ENCODE peak calls at places on chromosomes 11 and 22, in seven cellular contexts. N is GM12878, D is H1, J is SK-N-SH, P is HepG2, R is HCT116, F is K562. O is an unnamed sample.

GRCh38 chr11:114818382-114818781 is 140.1 kb downstream of the NXPE2 start:
- DNase-seq in J (no peak), R (no peak), P (no peak), F (no peak), D (no peak), N (no peak), O (no peak)

GRCh38 chr22:19622061-19622441 is 92.3 kb upstream of the SEPTIN5 start:
- DNase-seq in F (no peak), D (no peak), R (no peak), P (no peak), N (peak), J (no peak), O (no peak)

GRCh38 chr11:46736615-46737014 is 17.6 kb downstream of the F2 start:
- DNase-seq in F (no peak), N (no peak), P (no peak), R (no peak), D (no peak), J (no peak), O (no peak)

GRCh38 chr11:61054927-61055562 is 47.2 kb upstream of the CD5 start:
- DNase-seq in F (no peak), J (no peak), N (no peak), D (no peak), P (no peak), R (no peak), O (no peak)

GRCh38 chr22:26648011-26648497 is 9.3 kb upstream of the MIAT start:
- DNase-seq in P (no peak), R (no peak), D (peak), F (no peak), J (peak), N (no peak), O (peak)

GRCh38 chr11:117816151-117816741 is 8.3 kb downstream of the FXYD2 start:
- DNase-seq in F (no peak), R (no peak), P (peak), J (peak), N (no peak), D (no peak), O (peak)

GRCh38 chr11:75663808-75664207 is 5.0 kb downstream of the MAP6 start:
- DNase-seq in R (no peak), N (no peak), D (no peak), F (no peak), J (no peak), P (no peak), O (peak)

GRCh38 chr11:116691779-116692178 is 81.0 kb downstream of the BUD13 start:
- DNase-seq in R (peak), J (peak), D (peak), N (no peak), F (peak), P (peak), O (no peak)

GRCh38 chr11:103652013-103652412 is 384.4 kb upstream of the DDI1 start:
- DNase-seq in N (no peak), J (no peak), R (no peak), D (no peak), F (no peak), P (no peak), O (no peak)

GRCh38 chr11:14320020-14320419 is 39.0 kb downstream of the RRAS2 start:
- DNase-seq in J (no peak), N (peak), R (no peak), F (no peak), P (no peak), D (no peak), O (no peak)

GRCh38 chr11:44003736-44004451 is 43.9 kb upstream of the ACCSL start:
- DNase-seq in N (no peak), R (no peak), D (peak), P (no peak), J (no peak), F (no peak), O (no peak)

GRCh38 chr11:14417975-14418374 is 59.0 kb upstream of the RRAS2 start:
- DNase-seq in P (no peak), D (no peak), J (no peak), F (no peak), R (no peak), N (no peak), O (no peak)

GRCh38 chr11:101323997-101324396 is 194.4 kb upstream of the PGR start:
- DNase-seq in F (no peak), P (no peak), D (no peak), N (no peak), R (no peak), J (no peak), O (no peak)

GRCh38 chr11:35845860-35846259 is 98.0 kb upstream of the LDLRAD3 start:
- DNase-seq in J (no peak), R (no peak), P (no peak), N (no peak), F (no peak), D (no peak), O (no peak)

GRCh38 chr22:38284042-38284402 is 11.2 kb upstream of the TMEM184B start:
- DNase-seq in N (no peak), P (peak), D (no peak), J (no peak), F (no peak), R (no peak), O (no peak)

GRCh38 chr11:117909611-117910382 is 19.4 kb downstream of the TMPRSS13 start:
- DNase-seq in R (no peak), N (no peak), D (no peak), F (peak), J (no peak), P (no peak), O (no peak)

GRCh38 chr22:43831561-43832392 is 19.7 kb upstream of the EFCAB6 start:
- DNase-seq in F (no peak), R (no peak), D (no peak), P (no peak), N (no peak), J (no peak), O (no peak)

GRCh38 chr11:72668645-72669347 is 5.4 kb downstream of the PDE2A start:
- DNase-seq in P (no peak), R (no peak), N (peak), D (no peak), F (no peak), J (no peak), O (no peak)

GRCh38 chr22:21632237-21632895 is at the start of gene CCDC116:
- DNase-seq in J (peak), P (peak), D (peak), N (no peak), R (no peak), F (peak), O (no peak)

GRCh38 chr11:112270551-112271180 is 10.0 kb upstream of the PLET1 start:
- DNase-seq in F (no peak), P (no peak), D (no peak), J (no peak), R (no peak), N (no peak), O (no peak)

GRCh38 chr11:116981216-116981887 is 116.9 kb downstream of the SIK3 start:
- DNase-seq in J (no peak), P (no peak), D (no peak), R (no peak), F (no peak), N (no peak), O (no peak)

GRCh38 chr11:131217313-131218297 is 152.8 kb upstream of the NTM start:
- DNase-seq in D (no peak), P (no peak), N (no peak), R (no peak), J (no peak), F (no peak), O (peak)

GRCh38 chr11:30107899-30108298 is 91.1 kb upstream of the KCNA4 start:
- DNase-seq in D (no peak), F (no peak), N (no peak), J (no peak), P (no peak), R (no peak), O (no peak)

GRCh38 chr11:106331163-106331562 is 253.7 kb downstream of the AASDHPPT start:
- DNase-seq in R (no peak), P (no peak), F (no peak), N (no peak), D (no peak), J (no peak), O (no peak)

GRCh38 chr11:59944761-59945160 is 6.5 kb downstream of the OOSP1 start:
- DNase-seq in N (no peak), D (no peak), F (no peak), R (no peak), P (no peak), J (no peak), O (no peak)

GRCh38 chr11:96708469-96708868 is 318.7 kb downstream of the JRKL start:
- DNase-seq in F (no peak), R (no peak), J (no peak), D (no peak), P (no peak), N (no peak), O (no peak)

GRCh38 chr11:118888398-118888797 is 4.7 kb downstream of the CXCR5 start:
- DNase-seq in R (peak), F (no peak), D (no peak), J (no peak), N (no peak), P (no peak), O (no peak)

DNA sequence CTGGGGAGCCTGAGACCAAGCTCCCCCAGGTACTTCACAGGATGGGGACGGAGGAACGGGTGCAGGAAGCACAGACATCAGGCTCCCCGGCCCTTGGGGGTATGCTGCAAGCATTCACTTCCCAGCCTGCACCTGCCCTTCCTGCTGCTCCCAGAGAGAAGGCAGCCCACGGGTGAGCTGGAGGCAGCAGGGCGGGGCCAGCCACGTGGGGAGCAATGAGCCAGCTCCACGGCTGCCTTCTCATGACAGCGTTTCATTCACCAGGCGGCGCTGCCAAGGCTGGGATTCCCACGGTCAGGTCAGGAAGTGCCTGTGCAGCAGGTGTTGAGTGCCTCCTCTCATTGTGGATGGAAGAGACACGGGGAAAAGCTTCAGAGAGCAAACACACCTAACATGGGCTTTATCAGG is 14.5 kb upstream of the PHLDA2 start:
- DNase-seq in J (peak), R (no peak), P (no peak), D (no peak), N (no peak), F (no peak), O (no peak)
- TF ChIP-seq YY1 in J (no peak), R (no peak), P (no peak), D (no peak), N (no peak), F (no peak), O (no peak)

DNA sequence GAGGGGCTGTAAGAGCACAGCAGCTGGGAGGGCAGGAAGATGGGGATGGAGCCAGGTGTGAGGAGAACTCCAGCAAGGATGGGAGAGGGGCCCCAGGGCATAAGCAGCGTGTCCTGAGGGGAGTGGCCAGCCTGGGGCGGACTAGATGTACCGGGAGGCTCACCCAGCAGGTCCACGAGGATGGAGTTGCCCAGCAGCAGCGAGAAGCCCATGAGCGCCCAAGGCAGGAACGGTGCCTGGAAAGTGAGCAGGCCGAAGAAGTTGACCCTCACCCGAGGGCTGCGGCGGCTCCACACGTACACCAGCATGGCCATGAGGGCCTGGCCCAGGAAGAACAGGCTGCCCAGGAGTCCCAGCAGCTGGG is 1.3 kb downstream of the DERL3 start:
- DNase-seq in N (no peak), P (no peak), D (no peak), R (no peak), F (no peak), J (peak), O (no peak)
- H3K9ac ChIP-seq in N (peak), P (no peak), D (no peak), R (no peak), F (no peak), J (no peak), O (no peak)

GRCh38 chr11:15854245-15854644 is 502.1 kb downstream of the SOX6 start:
- DNase-seq in F (no peak), D (no peak), R (no peak), N (no peak), P (no peak), J (no peak), O (no peak)

GRCh38 chr11:15848769-15849168 is 507.6 kb downstream of the SOX6 start:
- DNase-seq in N (no peak), P (no peak), D (no peak), J (no peak), F (no peak), R (no peak), O (no peak)

GRCh38 chr11:15849265-15849664 is 507.1 kb downstream of the SOX6 start:
- DNase-seq in F (no peak), P (no peak), R (no peak), J (no peak), N (no peak), D (no peak), O (no peak)

GRCh38 chr11:15850992-15851615 is 505.2 kb downstream of the SOX6 start:
- DNase-seq in R (no peak), P (no peak), J (no peak), F (no peak), N (no peak), D (no peak), O (no peak)

GRCh38 chr11:15852179-15852578 is 504.2 kb downstream of the SOX6 start:
- DNase-seq in F (peak), P (peak), R (peak), N (no peak), J (no peak), D (no peak), O (no peak)
- TF ChIP-seq YY1 in F (no peak), P (no peak), R (no peak), N (no peak), J (no peak), D (no peak), O (no peak)

GRCh38 chr22:45684169-45684568 is 12.5 kb downstream of the ATXN10 start:
- DNase-seq in F (no peak), R (no peak), D (no peak), N (no peak), J (no peak), P (no peak), O (no peak)
- H3K9ac ChIP-seq in F (no peak), R (no peak), D (no peak), N (peak), J (peak), P (no peak), O (no peak)

DNA sequence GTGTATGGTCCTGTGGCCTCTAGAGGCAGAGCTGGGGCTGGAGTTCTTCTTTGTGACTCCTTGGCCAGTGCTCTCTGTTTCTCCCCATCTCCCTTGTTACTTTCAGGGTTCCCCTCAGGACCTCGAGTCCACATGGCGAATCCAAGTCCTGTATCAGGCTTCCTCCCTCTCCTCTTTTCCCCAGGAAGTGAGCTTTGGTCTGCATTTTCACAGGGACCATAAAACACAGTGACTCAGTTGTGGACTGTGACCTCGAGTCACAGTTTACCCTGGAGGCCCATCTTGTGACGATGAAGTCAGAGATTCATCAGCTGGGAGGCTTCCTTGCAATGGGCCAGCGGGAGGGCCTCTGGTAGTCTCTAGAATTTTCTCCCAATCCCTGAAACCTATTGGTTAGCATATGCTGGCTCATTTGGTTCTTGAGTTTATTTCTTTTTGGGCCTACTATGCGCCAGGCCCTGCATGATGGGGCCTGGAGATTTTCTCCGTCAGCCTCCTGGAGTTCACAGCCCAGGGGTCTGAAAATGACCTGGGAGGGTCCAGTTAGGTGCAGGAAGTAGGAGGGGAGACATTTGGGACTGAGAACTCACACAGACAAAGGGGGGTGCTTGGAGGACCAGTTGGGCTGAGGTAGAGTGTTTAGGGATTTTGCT is 100.8 kb downstream of the KIAA1671 start:
- DNase-seq in J (no peak), P (peak), N (no peak), F (no peak), D (no peak), R (no peak), O (no peak)
- TF ChIP-seq YY1 in J (no peak), P (no peak), N (no peak), F (no peak), D (no peak), R (no peak), O (no peak)

DNA sequence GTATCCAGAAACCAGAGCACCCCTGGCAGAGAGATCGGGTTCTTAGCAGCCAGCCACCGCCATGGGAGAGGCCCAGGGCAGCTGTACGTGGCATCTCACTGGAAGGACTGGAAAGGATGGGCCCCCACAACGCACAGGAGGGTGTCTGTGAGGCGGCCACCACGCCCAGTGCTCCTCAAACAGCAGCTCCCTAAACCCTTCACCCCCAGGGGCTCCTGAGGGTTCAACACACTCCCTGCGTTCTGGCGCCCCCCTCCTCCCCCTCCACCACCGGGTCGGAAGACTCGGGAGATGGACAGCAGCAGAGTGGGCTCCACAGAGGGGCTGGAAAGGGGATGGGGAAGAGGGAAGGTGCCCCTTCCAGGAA is 1.1 kb downstream of the MAPK12 start:
- DNase-seq in P (no peak), J (no peak), D (no peak), R (no peak), N (no peak), F (peak), O (no peak)
- H3K9ac ChIP-seq in P (peak), J (peak), D (no peak), R (peak), N (peak), F (peak), O (peak)